ENCODE peak calls at places on chromosome 20, in four cellular contexts. X, L, T and W are unnamed samples.

GRCh38 chr20:846894-847278 is 13.4 kb downstream of the FAM110A start:
- DNase-seq in T (no peak), X (no peak), L (no peak), W (peak)

GRCh38 chr20:9377007-9377406 is 137.4 kb upstream of the LAMP5 start:
- DNase-seq in T (no peak), L (no peak), X (no peak), W (no peak)

GRCh38 chr20:36130316-36130865 is 24.1 kb upstream of the EPB41L1 start:
- DNase-seq in L (no peak), X (no peak), T (no peak), W (no peak)

GRCh38 chr20:23492292-23492691 is 1.4 kb downstream of the CST8 start:
- DNase-seq in X (no peak), T (no peak), L (no peak), W (no peak)

GRCh38 chr20:50138479-50139393 is 14.8 kb downstream of the PEDS1 start:
- DNase-seq in T (no peak), L (no peak), X (no peak), W (no peak)

GRCh38 chr20:37727247-37727956 is 33.6 kb downstream of the CTNNBL1 start:
- DNase-seq in T (no peak), L (no peak), X (peak), W (no peak)

GRCh38 chr20:17808357-17808756 is 108.6 kb downstream of the BANF2 start:
- DNase-seq in X (no peak), T (peak), L (no peak), W (no peak)

GRCh38 chr20:47789081-47789998 is 4.1 kb upstream of the SULF2 start:
- DNase-seq in T (no peak), X (no peak), L (no peak), W (no peak)

GRCh38 chr20:48921883-48922867 is 664 bp downstream of the ARFGEF2 start:
- DNase-seq in T (peak), L (no peak), X (peak), W (no peak)

GRCh38 chr20:58774214-58774613 is 76.5 kb downstream of the GNAS-AS1 start:
- DNase-seq in T (no peak), L (no peak), X (no peak), W (no peak)

GRCh38 chr20:54122189-54122588 is 51.6 kb downstream of the CYP24A1 start:
- DNase-seq in X (no peak), L (no peak), T (no peak), W (no peak)

GRCh38 chr20:40591104-40591503 is 97.9 kb downstream of the MAFB start:
- DNase-seq in T (no peak), L (no peak), X (no peak), W (no peak)

GRCh38 chr20:51404297-51405060 is 138.0 kb downstream of the NFATC2 start:
- DNase-seq in T (no peak), L (peak), X (no peak), W (peak)

GRCh38 chr20:10297684-10298240 is 79.1 kb downstream of the SNAP25 start:
- DNase-seq in L (no peak), T (no peak), X (no peak), W (no peak)

GRCh38 chr20:44576297-44576696 is 6.1 kb upstream of the PKIG start:
- DNase-seq in X (peak), T (no peak), L (no peak), W (no peak)

GRCh38 chr20:24149881-24150307 is 161.3 kb upstream of the GGTLC1 start:
- DNase-seq in X (peak), L (no peak), T (no peak), W (no peak)

GRCh38 chr20:59608871-59609270 is 4.5 kb downstream of the PHACTR3 start:
- DNase-seq in L (no peak), X (no peak), T (no peak), W (no peak)

GRCh38 chr20:63079971-63080370 is 73.2 kb upstream of the BHLHE23 start:
- DNase-seq in T (no peak), X (no peak), L (no peak), W (no peak)

GRCh38 chr20:62052336-62052841 is 13.3 kb downstream of the TAF4 start:
- DNase-seq in X (no peak), T (no peak), L (no peak), W (no peak)

GRCh38 chr20:3115190-3116107 is 30.9 kb upstream of the AVP start:
- DNase-seq in L (peak), X (peak), T (peak), W (peak)

GRCh38 chr20:26167499-26167898 is 470.8 kb upstream of the ZNF337 start:
- DNase-seq in X (no peak), T (no peak), L (no peak), W (no peak)

GRCh38 chr20:36924167-36925045 is 27.1 kb downstream of the SAMHD1 start:
- DNase-seq in X (peak), T (no peak), L (no peak), W (no peak)

GRCh38 chr20:36542019-36542488 is 735 bp downstream of the MYL9 start:
- DNase-seq in X (peak), L (no peak), T (peak), W (no peak)

GRCh38 chr20:11130554-11131166 is 456.9 kb upstream of the JAG1 start:
- DNase-seq in L (peak), T (no peak), X (no peak), W (peak)

GRCh38 chr20:17685168-17685567 is 3.1 kb upstream of the RRBP1 start:
- DNase-seq in X (no peak), L (no peak), T (no peak), W (no peak)

GRCh38 chr20:30919514-30920188 is 337.8 kb upstream of the DEFB115 start:
- DNase-seq in L (no peak), T (no peak), X (no peak), W (no peak)

GRCh38 chr20:54194724-54195438 is 13.0 kb upstream of the PFDN4 start:
- DNase-seq in L (no peak), T (no peak), X (no peak), W (no peak)

GRCh38 chr20:22691369-22692118 is 107.2 kb upstream of the FOXA2 start:
- DNase-seq in T (peak), L (no peak), X (peak), W (peak)

GRCh38 chr20:13800728-13801134 is 15.9 kb downstream of the NDUFAF5 start:
- DNase-seq in X (no peak), T (peak), L (no peak), W (no peak)

GRCh38 chr20:33076662-33077398 is 2.6 kb upstream of the BPIFB4 start:
- DNase-seq in X (peak), L (no peak), T (no peak), W (no peak)

GRCh38 chr20:62602550-62602949 is 39.8 kb upstream of the SLCO4A1 start:
- DNase-seq in X (no peak), T (no peak), L (no peak), W (no peak)

GRCh38 chr20:62496525-62497218 is 20.9 kb upstream of the GATA5 start:
- DNase-seq in L (no peak), X (no peak), T (no peak), W (no peak)

GRCh38 chr20:62147528-62147927 is 4.0 kb downstream of the SS18L1 start:
- DNase-seq in L (no peak), T (no peak), X (no peak), W (no peak)

GRCh38 chr20:41395669-41396664 is 29.3 kb upstream of the EMILIN3 start:
- DNase-seq in X (peak), T (peak), L (no peak), W (no peak)

GRCh38 chr20:54058420-54059139 is 11.8 kb downstream of the BCAS1 start:
- DNase-seq in L (no peak), T (no peak), X (peak), W (peak)

GRCh38 chr20:23245553-23246128 is 105.0 kb upstream of the NXT1 start:
- DNase-seq in X (peak), L (peak), T (peak), W (peak)